ENCODE peak calls at places on chromosomes 3 and 15, in five cellular contexts. H is neuronal stem cell, M is H9, B is mesendoderm, Q is IMR-90. P is an unnamed sample. For H3K4me1, the result is how much of the 10 kb centered on the place peaks cover.

GRCh38 chr15:42038401-42038800 is 17.6 kb upstream of the PLA2G4E start:
- DNase-seq in H (no peak), M (no peak), B (no peak), Q (no peak), P (no peak)

GRCh38 chr3:8972614-8973013 is 9.3 kb upstream of the RAD18 start:
- DNase-seq in H (no peak), M (no peak), B (peak), Q (peak), P (peak)

GRCh38 chr3:136343873-136344281 is 93.7 kb downstream of the PCCB start:
- DNase-seq in H (no peak), M (no peak), B (peak), Q (peak), P (peak)

GRCh38 chr15:49079340-49080039 is 33.2 kb upstream of the SECISBP2L start:
- DNase-seq in H (no peak), M (peak), B (peak), Q (no peak), P (no peak)

GRCh38 chr3:149813367-149814281 is 609 bp downstream of the RNF13 start:
- DNase-seq in H (peak), M (peak), B (peak), Q (peak), P (peak)

GRCh38 chr15:78329625-78330024 is 10.5 kb upstream of the CRABP1 start:
- DNase-seq in H (no peak), M (no peak), B (no peak), Q (peak), P (no peak)

GRCh38 chr15:49438970-49439631 is 16.1 kb downstream of the FGF7 start:
- DNase-seq in H (no peak), M (no peak), B (peak), Q (no peak), P (no peak)

GRCh38 chr15:52309154-52309548 is 13.5 kb upstream of the MYO5C start:
- DNase-seq in H (no peak), M (no peak), B (no peak), Q (no peak), P (no peak)

GRCh38 chr3:10619989-10620832 is 114.8 kb upstream of the ATP2B2 start:
- DNase-seq in H (no peak), M (no peak), B (no peak), Q (no peak), P (no peak)

GRCh38 chr15:96338772-96339661 is 8.5 kb downstream of the NR2F2 start:
- DNase-seq in H (no peak), M (no peak), B (peak), Q (no peak), P (peak)

DNA sequence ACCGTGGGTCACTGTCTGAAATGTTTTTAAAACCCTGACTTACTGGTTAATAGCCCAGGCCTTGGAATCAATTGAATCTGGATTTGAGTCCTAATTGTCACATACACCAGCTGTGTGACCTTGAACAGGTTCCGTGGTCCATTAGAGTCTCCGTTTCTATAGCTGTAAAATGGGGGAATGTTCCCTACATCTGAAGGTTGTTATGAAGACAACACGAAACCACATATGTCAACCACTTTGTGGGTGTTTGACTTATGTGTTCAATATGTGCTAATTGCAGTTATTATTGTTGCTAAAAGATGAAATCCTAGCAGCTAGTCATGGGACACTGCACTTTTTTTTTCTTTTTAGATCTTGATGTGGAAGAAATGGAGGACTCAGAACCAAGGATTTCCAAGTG is 35.3 kb downstream of the ZBTB38 start:
- DNase-seq in H (no peak), M (no peak), B (no peak), Q (no peak), P (no peak)
- H3K4me1 ChIP-seq in H (under half), M (under half), B (under half), Q (under half), P (under half)

GRCh38 chr15:75828429-75828828 is 14.8 kb upstream of the UBE2Q2 start:
- DNase-seq in H (no peak), M (no peak), B (no peak), Q (no peak), P (no peak)
- H3K23ac ChIP-seq in H (no peak), M (no peak), B (no peak), Q (no peak), P (no peak)

DNA sequence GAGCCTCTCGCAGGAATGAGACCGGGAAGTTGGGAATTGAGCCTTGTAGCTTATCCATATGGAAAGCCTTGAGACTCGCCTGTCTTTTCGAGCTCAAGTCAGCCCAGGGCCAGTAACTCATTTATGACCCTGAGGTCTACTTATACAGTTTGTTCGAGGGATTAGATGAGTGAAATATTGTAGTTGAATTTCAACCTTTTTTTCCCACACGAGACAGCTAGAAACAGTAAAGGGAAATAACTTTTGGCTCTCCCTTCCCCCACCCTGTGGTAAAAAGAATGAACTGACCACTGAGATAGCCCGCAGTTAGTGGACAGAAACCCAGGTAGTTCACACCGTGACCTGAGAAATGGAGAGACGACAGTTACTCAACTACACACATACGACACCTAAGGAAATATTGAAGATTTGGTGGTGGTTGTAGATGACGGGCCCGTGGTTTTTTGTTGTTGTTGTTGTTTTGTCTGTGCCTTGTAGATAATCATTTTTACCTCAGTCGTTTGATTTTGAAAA is 837 bp downstream of the EIF3J start:
- DNase-seq in H (no peak), M (no peak), B (peak), Q (peak), P (peak)
- H3K4me1 ChIP-seq in H (under half), M (under half), B (under half), Q (under half), P (under half)

DNA sequence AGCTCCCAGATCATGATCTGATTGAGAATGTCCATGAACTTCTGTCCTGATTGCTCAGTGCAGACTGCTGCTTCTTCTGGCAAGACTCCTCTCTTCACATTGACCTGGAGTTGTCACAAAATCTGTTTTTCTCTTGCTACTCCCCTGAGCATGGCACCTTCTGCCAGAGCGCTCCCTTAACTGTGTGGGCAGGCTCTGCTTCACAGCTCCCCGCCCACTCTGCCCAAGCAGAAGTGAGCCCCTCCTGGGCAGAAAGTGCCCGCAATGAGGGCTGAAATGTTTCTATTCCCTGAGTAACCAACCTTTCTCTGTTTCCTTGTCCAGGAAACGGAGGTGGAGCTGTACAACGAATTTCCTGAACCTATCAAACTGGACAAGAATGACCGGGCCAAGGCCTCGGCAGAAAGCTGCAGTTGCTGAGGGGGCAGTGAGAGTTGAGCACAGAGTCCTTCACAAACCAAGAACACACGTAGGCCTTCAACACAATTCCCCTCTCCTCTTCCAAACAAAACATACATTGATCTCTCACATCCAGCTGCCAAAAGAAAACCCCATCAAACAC is 66.3 kb upstream of the ACAD9 start:
- DNase-seq in H (no peak), M (no peak), B (no peak), Q (no peak), P (no peak)
- H3K23ac ChIP-seq in H (no peak), M (no peak), B (no peak), Q (no peak), P (no peak)

DNA sequence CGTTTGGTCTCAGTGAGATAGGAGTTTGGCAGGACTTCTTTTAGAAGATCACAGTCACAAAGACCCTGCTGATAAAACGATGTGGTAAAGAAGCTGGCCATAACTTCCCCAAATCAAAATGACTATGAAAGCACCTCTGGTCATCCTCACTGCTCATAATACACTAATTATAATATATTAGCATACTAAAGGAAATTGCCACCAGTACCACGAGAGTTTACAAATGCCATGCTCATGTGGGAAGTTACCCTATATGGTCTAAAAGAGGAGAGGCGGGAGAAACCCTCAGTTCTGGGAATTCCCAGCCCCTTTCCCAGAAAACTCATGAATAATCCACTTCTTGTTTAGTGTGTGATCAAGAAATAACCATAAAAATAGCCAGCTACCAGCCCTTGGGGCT is 115.7 kb upstream of the IGSF10 start:
- DNase-seq in H (no peak), M (no peak), B (no peak), Q (no peak), P (no peak)
- H3K4me1 ChIP-seq in H (under half), M (under half), B (under half), Q (under half), P (under half)

GRCh38 chr15:81197255-81197630 is 564 bp downstream of the IL16 start:
- DNase-seq in H (no peak), M (no peak), B (no peak), Q (no peak), P (no peak)
- H3K23ac ChIP-seq in H (no peak), M (no peak), B (no peak), Q (no peak), P (no peak)

DNA sequence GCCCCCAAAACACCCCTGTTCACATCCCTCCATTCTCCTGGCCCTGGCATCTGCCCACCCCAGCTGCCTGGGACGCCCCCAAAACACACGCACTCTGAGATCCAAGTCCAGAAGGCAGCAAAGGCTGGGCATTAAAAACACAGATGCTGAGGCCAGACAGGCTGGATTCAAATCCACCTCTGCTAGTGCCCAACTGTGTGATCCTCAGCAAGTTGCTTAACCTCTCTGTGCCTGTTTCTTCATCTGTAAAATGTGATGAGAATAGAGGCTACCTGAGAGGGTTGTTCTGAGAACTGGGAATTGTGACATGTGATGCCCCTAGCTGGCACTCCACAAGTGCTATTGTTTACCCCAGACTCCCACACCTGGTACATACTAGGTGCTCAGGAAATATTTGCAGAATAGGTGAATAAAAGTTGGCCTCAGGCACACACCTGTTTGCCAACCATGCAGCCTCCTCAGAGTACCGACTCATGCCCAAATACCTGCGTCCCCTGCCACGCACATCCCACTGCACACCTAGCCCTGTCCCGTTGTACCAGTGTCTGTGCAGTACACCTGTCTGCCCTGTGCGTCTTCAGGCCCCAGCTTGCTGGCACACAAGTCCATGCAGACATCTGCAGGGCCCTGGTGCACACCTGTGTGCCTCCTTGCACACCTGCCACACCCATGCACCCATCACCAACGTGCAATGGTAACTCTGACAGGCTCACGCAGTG is 2.1 kb downstream of the PLXND1 start:
- DNase-seq in H (no peak), M (no peak), B (no peak), Q (no peak), P (no peak)
- H3K4me1 ChIP-seq in H (under half), M (under half), B (under half), Q (under half), P (half or more)

GRCh38 chr3:123116116-123116515 is 49.3 kb downstream of the PDIA5 start:
- DNase-seq in H (no peak), M (no peak), B (no peak), Q (no peak), P (no peak)

GRCh38 chr3:123119388-123119787 is 52.6 kb downstream of the PDIA5 start:
- DNase-seq in H (no peak), M (no peak), B (no peak), Q (no peak), P (no peak)

GRCh38 chr3:123120546-123120945 is 53.7 kb downstream of the PDIA5 start:
- DNase-seq in H (no peak), M (no peak), B (no peak), Q (no peak), P (no peak)

GRCh38 chr3:123122525-123123315 is 55.9 kb downstream of the PDIA5 start:
- DNase-seq in H (no peak), M (no peak), B (no peak), Q (peak), P (peak)

DNA sequence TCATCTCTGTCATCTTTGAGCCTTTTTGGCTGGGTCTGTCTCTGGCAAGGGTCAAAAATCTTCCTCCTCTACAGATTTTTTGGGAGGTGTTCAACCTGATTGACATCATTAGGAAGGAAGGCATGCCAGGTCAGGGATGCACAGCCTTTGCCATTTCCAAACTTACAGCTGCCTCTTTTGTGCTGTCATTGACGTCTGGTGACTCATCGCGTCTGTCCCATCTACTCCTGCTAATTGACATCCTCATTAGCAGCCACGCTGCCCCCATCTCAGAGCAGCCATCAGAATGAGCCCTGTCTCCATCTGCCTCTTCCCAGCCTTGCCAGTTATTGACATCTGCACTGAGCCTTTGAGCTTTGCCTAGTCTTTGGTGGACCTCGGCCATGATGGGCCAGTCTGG is 53.0 kb downstream of the PDIA5 start:
- DNase-seq in H (peak), M (no peak), B (no peak), Q (no peak), P (no peak)
- H3K23ac ChIP-seq in H (no peak), M (no peak), B (no peak), Q (no peak), P (no peak)